ENCODE peak calls at places on chromosomes 7 and 10, in nine cellular contexts. X is stomach, I is HCT116, G is A549, Y is gastrocnemius medialis, L is lower leg skin, Z is ovary, P is transverse colon, D is adrenal gland. J is an unnamed sample.

GRCh38 chr10:92826061-92826460 is 22.3 kb upstream of the EXOC6 start:
- DNase-seq in X (no peak), I (no peak), D (no peak), Y (no peak), L (no peak), G (no peak), P (no peak), Z (no peak), J (no peak)

GRCh38 chr10:32077896-32078295 is 21.7 kb upstream of the KIF5B start:
- DNase-seq in I (no peak), Y (peak), L (peak), X (no peak), Z (no peak), G (no peak), D (peak), P (no peak), J (no peak)

GRCh38 chr7:30163231-30163894 is 28.6 kb downstream of the MTURN start:
- DNase-seq in I (no peak), G (no peak), Z (no peak), Y (no peak), L (no peak), P (no peak), X (no peak), D (no peak), J (no peak)

GRCh38 chr7:38858281-38858884 is 50.6 kb downstream of the VPS41 start:
- DNase-seq in D (no peak), X (no peak), I (no peak), P (no peak), G (no peak), Y (no peak), Z (no peak), L (no peak), J (no peak)

GRCh38 chr7:50728184-50728583 is 54.5 kb downstream of the GRB10 start:
- DNase-seq in Y (no peak), G (no peak), I (no peak), L (no peak), P (no peak), X (no peak), D (no peak), Z (no peak), J (no peak)

GRCh38 chr7:159064816-159065130 is 79.9 kb downstream of the VIPR2 start:
- DNase-seq in D (no peak), Z (no peak), X (no peak), P (no peak), I (no peak), Y (no peak), L (no peak), G (no peak), J (no peak)

GRCh38 chr7:20307119-20307518 is 23.6 kb upstream of the ITGB8 start:
- DNase-seq in Z (no peak), X (no peak), G (no peak), P (no peak), D (no peak), I (no peak), L (no peak), Y (no peak), J (no peak)

GRCh38 chr10:103736763-103737162 is 118.6 kb downstream of the SH3PXD2A start:
- DNase-seq in L (no peak), I (peak), G (peak), Y (no peak), P (no peak), X (no peak), D (no peak), Z (no peak), J (no peak)

GRCh38 chr10:19970707-19971106 is 154.5 kb downstream of the PLXDC2 start:
- DNase-seq in I (no peak), Z (no peak), D (no peak), P (no peak), Y (no peak), X (no peak), G (no peak), L (no peak), J (no peak)

DNA sequence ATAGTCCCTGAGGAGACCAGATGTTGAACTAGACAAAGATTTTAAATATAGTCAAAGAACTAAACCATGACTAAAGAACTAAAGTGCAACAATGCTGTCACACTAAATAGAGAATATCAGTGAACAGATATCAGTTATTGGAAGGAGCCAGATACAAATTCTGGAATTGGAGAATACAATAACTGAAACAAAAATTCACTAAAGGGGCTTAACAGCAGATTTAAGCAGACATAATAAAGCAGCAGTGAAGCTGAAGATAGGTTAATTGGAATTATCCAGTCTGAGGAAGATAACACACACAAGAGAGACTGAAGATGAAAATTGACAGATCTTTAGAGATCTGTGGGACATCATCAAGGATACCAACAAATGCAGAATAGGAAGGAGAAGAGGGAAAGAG is 10.4 kb downstream of the KPNA7 start:
- DNase-seq in L (no peak), G (no peak), I (no peak), P (no peak), Y (no peak), X (no peak), D (no peak), Z (no peak), J (no peak)
- TF ChIP-seq POLR2A in L (no peak), G (no peak), I (no peak), P (no peak), Y (no peak), X (no peak), D (no peak), Z (no peak), J (no peak)

GRCh38 chr7:150514748-150515222 is at the start of gene GIMAP7:
- DNase-seq in G (no peak), I (no peak), X (no peak), L (no peak), P (peak), Y (peak), D (no peak), Z (no peak), J (no peak)
- TF ChIP-seq POLR2A in G (no peak), I (no peak), X (no peak), L (peak), P (peak), Y (peak), D (peak), Z (no peak), J (no peak)

DNA sequence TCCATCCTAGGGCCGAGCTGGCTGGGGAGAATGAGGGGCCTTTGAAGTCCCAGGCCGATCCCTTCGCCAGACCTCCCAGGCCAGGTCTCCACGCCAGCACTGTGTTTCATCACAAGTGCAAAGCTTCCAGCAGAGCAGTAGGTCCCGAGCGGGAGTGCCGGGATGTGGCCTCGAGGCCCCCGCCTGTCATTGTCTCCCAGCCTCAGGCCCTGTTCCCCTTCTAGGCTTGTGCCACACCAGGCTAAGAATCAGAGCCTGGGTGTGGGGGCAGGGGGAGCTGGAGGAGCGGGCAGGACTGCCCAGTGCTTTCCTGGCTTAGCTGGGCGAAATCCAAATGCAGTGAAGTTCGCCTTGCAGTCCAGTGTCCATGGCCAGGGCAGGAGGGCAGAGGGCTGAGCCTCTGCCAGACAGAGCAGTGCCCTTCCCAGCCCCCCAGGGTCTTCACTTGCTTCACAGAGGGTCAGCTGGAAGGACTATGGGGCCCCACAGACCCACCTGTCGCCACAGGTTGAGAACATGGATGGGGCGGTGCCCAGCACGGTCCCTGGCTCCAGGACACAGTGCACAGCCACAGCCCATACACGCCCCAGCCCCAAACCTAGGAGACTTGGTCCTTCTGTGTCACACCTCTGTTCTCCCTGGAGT is 20.2 kb upstream of the PFKFB3 start:
- DNase-seq in Y (peak), L (no peak), D (peak), I (no peak), X (no peak), G (no peak), P (no peak), Z (no peak), J (no peak)
- TF ChIP-seq POLR2A in Y (no peak), L (no peak), D (no peak), I (no peak), X (no peak), G (no peak), P (no peak), Z (no peak), J (no peak)

GRCh38 chr10:97689637-97690036 is 2.6 kb upstream of the AVPI1 start:
- DNase-seq in X (peak), Z (no peak), D (peak), L (peak), Y (peak), G (peak), P (no peak), I (peak), J (no peak)
- TF ChIP-seq POLR2A in X (no peak), Z (no peak), D (no peak), L (no peak), Y (no peak), G (no peak), P (no peak), I (no peak), J (no peak)

DNA sequence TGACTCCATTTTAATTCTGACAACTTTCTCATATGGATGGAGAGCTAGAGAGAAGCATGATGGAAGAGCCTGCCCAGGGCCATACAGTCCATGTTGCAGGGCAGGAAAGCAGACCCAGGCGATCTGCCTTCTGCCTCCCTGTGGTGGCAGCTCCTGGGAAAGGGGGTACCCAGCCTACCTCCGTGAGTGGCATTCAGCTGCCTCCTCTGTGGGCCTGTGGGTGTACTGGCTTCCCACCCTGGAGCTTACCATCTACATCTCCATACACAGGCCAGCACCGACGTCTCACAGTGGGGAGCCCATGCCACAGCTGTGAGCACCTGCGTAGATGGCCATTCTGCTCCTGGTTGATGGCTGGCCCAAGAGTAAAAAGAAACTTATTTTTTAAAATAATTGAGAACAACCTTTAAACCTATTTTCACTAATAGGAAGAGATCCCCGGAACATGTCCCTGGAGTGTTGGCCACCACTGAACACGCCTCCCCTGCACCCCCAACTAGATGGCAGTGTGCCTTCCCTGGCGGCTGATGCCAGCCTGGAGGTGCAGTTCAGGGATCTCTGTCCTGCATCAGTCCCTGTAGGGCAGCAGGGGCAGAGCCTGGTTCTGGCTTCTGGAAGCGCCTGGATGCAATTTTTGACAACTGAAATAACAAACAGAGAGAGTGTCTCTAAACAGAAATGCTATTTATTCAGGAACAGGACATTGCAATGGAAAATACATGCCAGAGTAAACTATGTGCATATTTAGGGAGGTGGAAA is 18.1 kb downstream of the ANTXRL start:
- DNase-seq in L (no peak), G (no peak), X (no peak), D (peak), Y (no peak), I (no peak), P (peak), Z (no peak), J (no peak)
- TF ChIP-seq POLR2A in L (no peak), G (no peak), X (no peak), D (no peak), Y (no peak), I (no peak), P (no peak), Z (no peak), J (no peak)

GRCh38 chr10:58330397-58330796 is 4.4 kb upstream of the UBE2D1 start:
- DNase-seq in G (no peak), D (no peak), I (no peak), X (no peak), Z (no peak), Y (no peak), P (no peak), L (no peak), J (no peak)

GRCh38 chr10:58335306-58336005 is 650 bp downstream of the UBE2D1 start:
- DNase-seq in L (no peak), Y (peak), P (peak), Z (no peak), G (peak), I (peak), D (peak), X (peak), J (no peak)

GRCh38 chr10:58336242-58336641 is 1.4 kb downstream of the UBE2D1 start:
- DNase-seq in L (no peak), P (no peak), D (no peak), Z (no peak), G (no peak), I (no peak), Y (no peak), X (no peak), J (no peak)

DNA sequence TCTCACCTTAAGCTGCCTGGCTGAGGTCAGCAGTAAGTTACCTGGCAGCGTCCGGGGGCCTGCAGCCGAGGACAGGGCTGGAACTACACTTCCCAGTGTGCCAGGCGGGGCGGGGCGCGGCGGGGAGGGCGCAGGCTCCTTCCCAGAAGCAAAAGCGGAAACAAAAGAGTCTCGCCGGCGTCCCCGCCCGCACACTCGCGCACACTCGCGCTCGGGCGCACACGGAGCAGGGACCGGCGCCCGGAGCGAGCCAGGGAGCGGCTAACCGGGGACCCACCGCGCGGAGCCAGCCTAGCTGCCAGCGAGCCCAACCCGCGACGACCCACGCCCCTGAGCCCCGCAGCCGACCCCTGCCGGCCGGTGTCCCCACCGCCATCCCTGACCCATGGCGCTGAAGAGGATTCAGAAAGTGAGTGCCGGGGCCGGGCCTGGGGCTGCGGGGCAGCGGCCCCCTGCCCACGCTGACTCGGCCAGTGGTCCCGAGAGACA is at the start of gene UBE2D1:
- DNase-seq in P (peak), I (peak), D (peak), X (peak), Z (peak), G (peak), Y (peak), L (peak), J (peak)
- TF ChIP-seq POLR2A in P (peak), I (peak), D (peak), X (peak), Z (peak), G (peak), Y (peak), L (peak), J (peak)

GRCh38 chr7:26398436-26399308 is 107.0 kb downstream of the SNX10 start:
- DNase-seq in G (peak), X (peak), P (peak), Z (peak), L (peak), I (no peak), Y (peak), D (peak), J (peak)
- TF ChIP-seq POLR2A in G (no peak), X (no peak), P (peak), Z (no peak), L (no peak), I (no peak), Y (no peak), D (peak), J (peak)

GRCh38 chr7:149261829-149262617 is at the start of gene ZNF783:
- DNase-seq in Y (peak), D (peak), P (peak), L (peak), X (peak), I (peak), G (peak), Z (peak), J (peak)
- TF ChIP-seq POLR2A in Y (peak), D (peak), P (peak), L (no peak), X (no peak), I (peak), G (peak), Z (peak), J (peak)

DNA sequence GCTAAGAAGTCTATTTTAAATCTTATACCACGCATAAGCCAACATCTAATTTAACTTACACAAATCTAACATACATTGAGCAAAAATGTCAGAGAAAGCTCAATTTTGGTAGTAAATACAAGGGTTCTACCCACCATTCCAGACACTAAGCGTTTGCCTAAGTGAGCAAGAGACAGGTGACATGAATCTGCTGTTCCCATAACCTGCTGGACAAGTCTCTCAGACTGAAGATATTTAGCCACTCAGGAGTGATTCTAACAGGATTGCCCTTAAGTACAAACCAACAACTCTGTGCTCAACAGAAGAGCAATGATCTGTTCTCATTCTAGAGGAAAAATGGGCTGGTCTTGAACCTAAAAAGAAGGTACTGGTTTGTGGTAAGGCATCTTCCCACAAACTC is 18.8 kb downstream of the EZH2 start:
- DNase-seq in I (no peak), L (no peak), Y (no peak), X (no peak), G (no peak), Z (no peak), D (no peak), P (no peak), J (no peak)
- TF ChIP-seq POLR2A in I (no peak), L (no peak), Y (no peak), X (no peak), G (no peak), Z (no peak), D (no peak), P (no peak), J (no peak)

J was measured in GM12891.